ENCODE peak calls at places on chromosome 16, in nine cellular contexts. U, O, F, Q, C, A, B, Z and W are unnamed samples.

GRCh38 chr16:47037746-47038458 is 64.4 kb upstream of the DNAJA2 start:
- DNase-seq in C (peak), O (peak), Q (peak), F (peak), U (peak), B (peak), A (peak), Z (peak), W (peak)

GRCh38 chr16:55628306-55628968 is 27.4 kb upstream of the SLC6A2 start:
- DNase-seq in U (no peak), Z (no peak), A (no peak), F (no peak), B (no peak), C (no peak), Q (no peak), O (no peak), W (no peak)

GRCh38 chr16:79598341-79599181 is 2.0 kb downstream of the MAF start:
- DNase-seq in Q (peak), Z (peak), F (peak), C (peak), A (peak), U (peak), O (peak), B (peak), W (peak)

GRCh38 chr16:17467923-17468540 is 2.7 kb downstream of the XYLT1 start:
- DNase-seq in U (peak), O (peak), B (peak), F (peak), C (peak), Z (no peak), Q (no peak), A (peak), W (peak)

GRCh38 chr16:8773537-8773936 is 23.9 kb downstream of the TMEM186 start:
- DNase-seq in C (no peak), U (no peak), A (no peak), Q (no peak), F (no peak), B (no peak), Z (no peak), O (no peak), W (no peak)

GRCh38 chr16:2032285-2033056 is 5.8 kb downstream of the NHERF2 start:
- DNase-seq in C (no peak), A (no peak), O (no peak), B (no peak), U (peak), Q (no peak), F (no peak), Z (no peak), W (peak)

GRCh38 chr16:26742040-26742439 is 324.7 kb upstream of the C16orf82 start:
- DNase-seq in O (no peak), Q (no peak), U (no peak), C (no peak), A (no peak), B (no peak), F (no peak), Z (no peak), W (no peak)

GRCh38 chr16:1428511-1428910 is 2.4 kb upstream of the PERCC1 start:
- DNase-seq in U (peak), C (peak), Q (peak), F (peak), Z (peak), O (peak), A (no peak), B (peak), W (no peak)

GRCh38 chr16:82655720-82656500 is 29.1 kb downstream of the CDH13 start:
- DNase-seq in U (no peak), Z (no peak), O (no peak), A (no peak), C (no peak), B (no peak), Q (no peak), F (no peak), W (no peak)

GRCh38 chr16:3456374-3456773 is 12.9 kb downstream of the NAA60 start:
- DNase-seq in Q (no peak), Z (no peak), F (no peak), C (peak), U (no peak), O (no peak), A (no peak), B (no peak), W (peak)

GRCh38 chr16:21994856-21995465 is 6.0 kb downstream of the PDZD9 start:
- DNase-seq in A (no peak), Q (no peak), C (no peak), B (no peak), O (no peak), U (peak), F (no peak), Z (no peak), W (no peak)

GRCh38 chr16:9316008-9316407 is 224.6 kb downstream of the HAPSTR1 start:
- DNase-seq in B (no peak), O (no peak), A (no peak), C (no peak), Z (no peak), Q (no peak), F (no peak), U (no peak), W (no peak)

GRCh38 chr16:64830653-64831052 is 291.2 kb downstream of the CDH11 start:
- DNase-seq in A (no peak), Q (no peak), F (no peak), B (no peak), U (no peak), Z (no peak), O (peak), C (peak), W (no peak)

GRCh38 chr16:75860654-75861053 is 134.4 kb upstream of the CPHXL start:
- DNase-seq in O (peak), B (no peak), C (no peak), F (no peak), Z (no peak), A (no peak), Q (no peak), U (no peak), W (peak)

GRCh38 chr16:75319513-75320401 is 68.3 kb upstream of the BCAR1 start:
- DNase-seq in O (peak), A (no peak), Z (no peak), B (no peak), Q (no peak), F (no peak), C (peak), U (peak), W (no peak)

GRCh38 chr16:3148256-3149192 is 13.7 kb downstream of the ZNF213 start:
- DNase-seq in O (no peak), A (no peak), F (no peak), Z (no peak), Q (no peak), U (no peak), C (no peak), B (peak), W (no peak)

GRCh38 chr16:67873435-67874146 is 739 bp downstream of the EDC4 start:
- DNase-seq in O (no peak), Z (no peak), C (peak), B (no peak), Q (no peak), F (peak), U (no peak), A (no peak), W (no peak)

GRCh38 chr16:66131156-66131807 is 235.2 kb upstream of the CDH5 start:
- DNase-seq in A (no peak), B (no peak), O (peak), Q (no peak), F (no peak), C (peak), Z (no peak), U (no peak), W (no peak)

GRCh38 chr16:84526794-84527485 is 22.5 kb upstream of the MEAK7 start:
- DNase-seq in A (peak), C (peak), Q (no peak), B (no peak), Z (no peak), O (peak), U (no peak), F (no peak), W (no peak)

GRCh38 chr16:68823401-68823800 is 19.9 kb upstream of the TANGO6 start:
- DNase-seq in B (no peak), C (peak), U (no peak), Q (no peak), Z (no peak), F (no peak), O (peak), A (no peak), W (no peak)

GRCh38 chr16:84687715-84688114 is 12.1 kb upstream of the USP10 start:
- DNase-seq in Z (no peak), O (peak), U (peak), A (no peak), F (no peak), Q (no peak), B (no peak), C (peak), W (no peak)

GRCh38 chr16:5234295-5235050 is 136.9 kb upstream of the EEF2KMT start:
- DNase-seq in A (no peak), F (no peak), B (no peak), Z (no peak), U (no peak), O (no peak), Q (no peak), C (no peak), W (no peak)

GRCh38 chr16:53614346-53614745 is 89.3 kb downstream of the RPGRIP1L start:
- DNase-seq in O (no peak), F (no peak), Q (no peak), B (no peak), A (no peak), Z (no peak), C (peak), U (no peak), W (no peak)

GRCh38 chr16:4263504-4264436 is 9.1 kb downstream of the TFAP4 start:
- DNase-seq in O (peak), C (peak), F (peak), Z (no peak), U (peak), A (no peak), B (peak), Q (no peak), W (no peak)